ENCODE peak calls at places on chromosomes 2 and 18, in eight cellular contexts. R is T-cell, C is uterus, K is germinal center, N is cardiac muscle cell, W is AG09309, M is thoracic aorta, U is activated T-cell treated with anti-CD3 and anti-CD28 coated beads for 1 hour. D is an unnamed sample.

GRCh38 chr2:138997849-138998517 is 217.8 kb upstream of the NXPH2 start:
- DNase-seq in M (no peak), N (peak), C (no peak), R (no peak), K (no peak), W (no peak), U (no peak), D (no peak)

GRCh38 chr2:30511122-30512083 is 64.4 kb downstream of the LCLAT1 start:
- DNase-seq in C (peak), U (no peak), N (peak), K (no peak), W (no peak), M (no peak), R (no peak), D (no peak)

GRCh38 chr2:101223814-101224231 is 28.9 kb upstream of the CNOT11 start:
- DNase-seq in N (no peak), M (no peak), W (peak), K (peak), R (peak), U (peak), C (no peak), D (no peak)

GRCh38 chr2:99851091-99851490 is 291.3 kb downstream of the AFF3 start:
- DNase-seq in R (no peak), W (no peak), C (no peak), U (no peak), M (no peak), N (no peak), K (no peak), D (no peak)

GRCh38 chr2:230447036-230447435 is 31.0 kb downstream of the SP100 start:
- DNase-seq in W (no peak), R (no peak), K (no peak), U (no peak), M (no peak), N (no peak), C (no peak), D (no peak)

GRCh38 chr18:57839942-57840381 is 36.8 kb upstream of the ATP8B1 start:
- DNase-seq in C (no peak), R (no peak), U (no peak), N (peak), K (no peak), W (peak), M (no peak), D (no peak)

GRCh38 chr18:41875094-41875780 is 79.8 kb upstream of the PIK3C3 start:
- DNase-seq in N (peak), K (no peak), C (no peak), R (no peak), W (no peak), M (no peak), U (no peak), D (no peak)

GRCh38 chr18:13889661-13890060 is 25.7 kb downstream of the MC2R start:
- DNase-seq in N (no peak), M (no peak), R (no peak), C (no peak), W (no peak), U (no peak), K (no peak), D (no peak)

GRCh38 chr2:72983500-72984039 is 66.3 kb downstream of the EMX1 start:
- DNase-seq in W (no peak), R (no peak), K (no peak), N (no peak), M (no peak), C (no peak), U (no peak), D (no peak)

GRCh38 chr2:174697267-174697666 is 67.0 kb downstream of the CHRNA1 start:
- DNase-seq in W (no peak), C (no peak), K (peak), M (no peak), N (peak), U (peak), R (peak), D (no peak)